ENCODE peak calls at places on chromosomes 4 and X, in ten cellular contexts. N is tibial nerve; B is suprapubic skin; K is astrocyte; T is aorta; V is CD8-positive, alpha-beta T cell; M is kidney epithelial cell; S is right cardiac atrium; O is thoracic aorta; H is GM06990. G is an unnamed sample.

GRCh38 chr4:81492596-81492995 is 20.9 kb upstream of the RASGEF1B start:
- DNase-seq in T (no peak), M (no peak), B (no peak), S (no peak), N (no peak), O (no peak), K (no peak), V (no peak), H (no peak), G (no peak)

GRCh38 chr4:151983854-151984253 is 223.0 kb upstream of the GATB start:
- DNase-seq in T (no peak), B (no peak), K (no peak), M (no peak), H (no peak), S (no peak), N (no peak), V (no peak), O (no peak), G (no peak)

GRCh38 chr4:107548211-107548905 is 171.7 kb downstream of the PAPSS1 start:
- DNase-seq in M (no peak), T (no peak), H (no peak), K (peak; percentile 19), N (no peak), B (no peak), S (no peak), O (no peak), V (no peak), G (no peak)

GRCh38 chrX:8845060-8845459 is 43.9 kb upstream of the FAM9A start:
- DNase-seq in B (no peak), T (no peak), H (no peak), K (peak; percentile 82), N (no peak), V (no peak), S (no peak), O (no peak), M (no peak), G (peak; percentile 30)

GRCh38 chr4:153212755-153213154 is 8.5 kb downstream of the TRIM2 start:
- DNase-seq in K (no peak), B (no peak), N (no peak), O (no peak), V (no peak), M (no peak), H (no peak), T (no peak), S (no peak), G (no peak)

GRCh38 chr4:100356172-100356571 is 161.7 kb downstream of the EMCN start:
- DNase-seq in S (no peak), M (no peak), N (no peak), O (no peak), V (no peak), B (no peak), K (no peak), H (no peak), T (no peak), G (no peak)

GRCh38 chr4:149553959-149554520 is 261.6 kb downstream of the IQCM start:
- DNase-seq in T (no peak), N (no peak), H (no peak), K (peak; percentile 69), O (no peak), B (no peak), S (no peak), M (peak; percentile 10), V (no peak), G (no peak)

GRCh38 chrX:133513116-133513515 is 97.8 kb upstream of the GPC4 start:
- DNase-seq in V (no peak), M (no peak), T (no peak), N (no peak), O (no peak), K (no peak), H (no peak), S (no peak), B (no peak), G (no peak)

GRCh38 chr4:76301068-76301774 is 5.3 kb upstream of the STBD1 start:
- DNase-seq in K (peak; percentile 90), O (no peak), T (no peak), N (no peak), V (no peak), S (no peak), H (peak; percentile 66), M (peak; percentile 88), B (no peak), G (no peak)

GRCh38 chr4:26020896-26021295 is 106.9 kb downstream of the SMIM20 start:
- DNase-seq in H (no peak), N (no peak), M (no peak), T (no peak), V (no peak), O (no peak), B (no peak), S (no peak), K (peak; percentile 91), G (no peak)

GRCh38 chrX:71095971-71096701 is 485 bp downstream of the FOXO4 start:
- DNase-seq in H (no peak), O (no peak), B (no peak), M (no peak), N (peak; percentile 23), V (no peak), K (peak; percentile 15), S (no peak), T (peak; percentile 74), G (peak; percentile 87)

GRCh38 chrX:2228466-2228865 is 272.3 kb downstream of the DHRSX start:
- DNase-seq in B (no peak), T (no peak), S (no peak), V (no peak), N (no peak), K (no peak), H (no peak), M (no peak), O (no peak), G (no peak)

DNA sequence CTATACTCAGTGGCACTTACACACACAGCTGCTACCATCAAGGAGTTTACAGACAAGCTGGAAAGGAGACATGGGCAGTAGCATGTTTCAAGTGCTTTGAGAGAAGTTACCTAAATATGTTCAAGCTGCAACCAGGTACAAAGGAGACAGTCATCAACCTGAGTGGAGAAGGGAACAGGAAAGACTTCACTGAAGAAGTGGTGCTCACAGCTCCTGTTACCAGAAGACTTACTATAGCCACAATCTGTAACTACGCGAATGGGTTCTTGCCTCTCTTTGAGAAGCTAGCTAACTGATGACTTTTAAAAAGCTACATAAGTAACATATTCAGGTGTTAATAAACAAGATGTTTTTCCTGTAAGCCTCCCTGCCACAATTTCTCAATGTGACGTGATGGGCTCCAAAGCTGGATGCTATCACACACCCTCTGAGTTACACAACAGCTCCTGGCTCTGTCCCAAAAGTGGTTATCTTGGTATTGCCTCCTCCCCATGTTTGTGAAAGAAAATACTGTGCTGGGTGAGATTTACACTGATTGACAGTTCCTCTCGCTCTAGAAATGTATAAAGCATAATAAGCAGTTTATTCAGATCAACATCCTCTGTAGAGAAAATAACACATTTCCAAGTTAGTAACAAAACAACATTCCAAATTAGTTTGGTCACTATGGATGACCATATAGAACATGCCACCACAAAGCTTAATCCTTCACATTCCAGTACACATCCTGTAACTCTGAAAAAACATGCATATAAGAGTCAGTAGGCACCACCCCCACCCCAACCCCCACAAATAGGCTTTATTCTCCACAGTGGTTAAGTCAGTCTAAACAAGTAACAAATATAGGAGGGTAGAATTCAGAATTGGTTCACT is 81.8 kb downstream of the FRYL start:
- DNase-seq in N (peak; percentile 45), H (no peak), K (peak; percentile 85), O (no peak), S (no peak), B (peak; percentile 74), T (no peak), V (no peak), M (peak; percentile 58), G (no peak)
- H3K4me3 ChIP-seq in N (no peak overlapping the region), H (no peak overlapping the region), K (peak overlapping the region; percentile 31), O (no peak overlapping the region), S (no peak overlapping the region), B (no peak overlapping the region), T (no peak overlapping the region), V (no peak overlapping the region), M (no peak overlapping the region), G (no peak overlapping the region)

DNA sequence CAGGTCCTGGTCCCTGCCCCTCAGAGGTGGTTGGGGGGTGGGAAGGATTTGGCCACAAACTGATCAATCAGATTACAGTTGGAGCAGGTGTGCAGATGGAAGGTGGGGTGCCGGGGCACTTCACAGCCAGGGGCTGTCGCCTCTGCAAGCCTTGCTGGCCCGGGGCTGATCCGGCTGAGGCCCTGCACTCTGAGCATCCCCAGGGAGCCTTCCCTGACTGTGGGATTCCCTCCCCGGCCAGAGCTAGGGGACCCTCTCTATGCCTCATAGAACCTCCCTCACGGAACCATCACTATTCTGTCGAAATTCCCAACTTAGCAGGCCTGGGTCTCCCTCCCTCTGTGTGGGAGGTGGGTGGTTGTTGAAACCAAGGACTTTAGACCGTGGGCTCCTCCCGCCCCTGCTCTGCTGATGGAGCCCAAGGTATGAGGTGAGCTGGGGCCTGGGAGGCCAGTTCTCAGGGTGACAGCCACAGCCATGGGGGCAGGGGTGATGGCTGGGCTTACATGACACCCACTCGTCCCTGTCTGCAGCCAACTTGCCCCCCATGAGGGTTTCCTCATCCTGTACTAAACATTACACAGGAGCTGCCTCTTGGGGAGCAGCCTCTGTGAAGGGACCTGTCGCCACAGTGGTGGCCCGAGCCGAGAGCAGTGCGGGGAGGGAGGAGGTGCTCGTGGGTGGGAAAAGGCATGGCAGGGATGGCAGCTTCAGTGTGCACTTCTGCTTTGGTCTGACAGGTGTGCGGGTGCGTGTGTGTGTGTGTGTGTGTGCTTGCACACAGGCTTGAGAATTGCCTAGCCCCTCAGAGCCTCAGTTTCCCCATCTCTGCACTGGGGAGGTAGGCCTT is 3.7 kb downstream of the SH3TC1 start:
- DNase-seq in N (no peak), B (no peak), S (no peak), T (no peak), M (no peak), O (no peak), H (no peak), K (no peak), V (no peak), G (no peak)
- H3K27me3 ChIP-seq in N (no peaks in the 10 kb centered on the region), B (no peaks in the 10 kb centered on the region), S (no peaks in the 10 kb centered on the region), T (no peaks in the 10 kb centered on the region), M (no peaks in the 10 kb centered on the region), O (no peaks in the 10 kb centered on the region), H (no peaks in the 10 kb centered on the region), K (no peaks in the 10 kb centered on the region), V (no peaks in the 10 kb centered on the region), G (no peaks in the 10 kb centered on the region)

GRCh38 chrX:68420559-68420958 is 12.7 kb downstream of the OPHN1 start:
- DNase-seq in M (no peak), N (no peak), O (no peak), T (no peak), H (no peak), S (no peak), B (no peak), K (peak; percentile 26), V (no peak), G (no peak)
- H3K4me3 ChIP-seq in M (no peak overlapping the region), N (no peak overlapping the region), O (no peak overlapping the region), T (no peak overlapping the region), H (no peak overlapping the region), S (no peak overlapping the region), B (no peak overlapping the region), K (no peak overlapping the region), V (no peak overlapping the region), G (no peak overlapping the region)

DNA sequence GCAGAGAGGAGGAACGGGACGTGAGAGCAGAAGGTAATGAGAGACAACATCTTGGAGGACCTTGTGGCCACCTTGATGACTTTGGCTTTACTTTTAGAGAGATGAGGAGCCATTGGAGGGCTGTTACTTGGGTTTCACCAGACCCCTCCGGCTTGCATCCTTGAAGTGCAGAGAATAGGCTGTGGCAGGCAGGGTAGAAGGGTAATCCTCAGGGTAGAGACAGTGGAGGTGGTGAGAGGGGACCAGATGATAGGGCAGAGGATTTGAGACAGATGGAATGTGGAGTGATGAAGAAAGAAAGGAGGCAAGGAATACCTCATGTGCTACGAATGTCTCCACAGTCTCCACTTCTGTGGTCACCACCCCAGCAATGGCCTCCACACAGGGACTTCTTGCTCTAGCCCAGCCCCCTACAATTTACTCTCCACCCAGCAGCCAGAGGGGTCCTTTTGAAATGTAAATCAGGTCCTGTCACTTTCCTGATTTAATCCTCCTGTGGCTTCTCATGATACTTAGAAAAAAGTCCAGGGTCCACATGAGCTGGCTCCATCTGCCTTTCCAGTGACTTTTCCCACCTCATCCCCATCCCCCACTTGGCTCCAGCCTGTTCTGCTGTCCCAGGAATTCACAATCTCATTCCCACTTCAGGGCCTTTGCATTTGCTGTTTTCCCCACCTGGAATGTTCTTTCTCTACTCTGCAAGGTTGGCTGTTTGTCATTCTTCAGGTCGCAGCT is 115.0 kb downstream of the PJA1 start:
- DNase-seq in K (no peak), M (no peak), V (no peak), B (no peak), N (no peak), T (no peak), S (no peak), H (no peak), O (no peak), G (no peak)
- H3K27me3 ChIP-seq in K (no peaks in the 10 kb centered on the region), M (peaks cover 2% of the 10 kb centered on the region), V (no peaks in the 10 kb centered on the region), B (no peaks in the 10 kb centered on the region), N (peaks cover 4% of the 10 kb centered on the region), T (no peaks in the 10 kb centered on the region), S (no peaks in the 10 kb centered on the region), H (no peaks in the 10 kb centered on the region), O (no peaks in the 10 kb centered on the region), G (no peaks in the 10 kb centered on the region)

G was measured in H7.